ENCODE peak calls at places on chromosomes 11 and 22, in seven cellular contexts. M is transverse colon, J is GM23338, Z is sigmoid colon, I is GM12878, K is stomach, V is SK-N-SH. U is an unnamed sample. For H3K4me1, the result is how much of the 10 kb centered on the place peaks cover.

GRCh38 chr11:115920841-115921480 is 416.7 kb upstream of the CADM1 start:
- DNase-seq in Z (no peak), M (no peak), J (no peak), K (no peak), V (no peak), I (no peak), U (no peak)

GRCh38 chr11:11545285-11546275 is 76.2 kb downstream of the GALNT18 start:
- DNase-seq in K (no peak), Z (no peak), J (peak), I (no peak), V (no peak), M (no peak), U (no peak)

GRCh38 chr11:128603003-128603715 is 15.8 kb upstream of the ETS1 start:
- DNase-seq in J (no peak), M (no peak), K (no peak), I (no peak), V (no peak), Z (no peak), U (no peak)

GRCh38 chr11:121459413-121460041 is 6.8 kb upstream of the SORL1-AS1 start:
- DNase-seq in V (peak), Z (no peak), J (no peak), M (no peak), K (no peak), I (no peak), U (no peak)

GRCh38 chr22:27045103-27045940 is 387.9 kb downstream of the MIAT start:
- DNase-seq in J (peak), K (no peak), M (no peak), V (no peak), I (no peak), Z (no peak), U (no peak)

GRCh38 chr22:31929126-31929928 is 15.0 kb upstream of the YWHAH start:
- DNase-seq in K (no peak), V (peak), Z (no peak), M (no peak), J (no peak), I (no peak), U (no peak)

GRCh38 chr11:17722000-17722643 is 2.8 kb downstream of the MYOD1 start:
- DNase-seq in K (no peak), I (no peak), J (peak), V (peak), M (no peak), Z (no peak), U (no peak)

GRCh38 chr22:25139062-25139461 is 60.6 kb upstream of the CRYBB3 start:
- DNase-seq in V (no peak), I (no peak), K (peak), J (no peak), M (peak), Z (peak), U (no peak)

GRCh38 chr11:9906043-9906791 is 242.3 kb downstream of the SWAP70 start:
- DNase-seq in K (no peak), J (peak), M (no peak), V (no peak), I (no peak), Z (no peak), U (no peak)

GRCh38 chr22:20799449-20799848 is 25.5 kb downstream of the SERPIND1 start:
- DNase-seq in M (no peak), J (no peak), I (no peak), K (no peak), Z (no peak), V (no peak), U (no peak)

GRCh38 chr11:13859986-13860385 is 102.5 kb upstream of the SPON1 start:
- DNase-seq in V (no peak), K (no peak), M (no peak), Z (no peak), J (no peak), I (no peak), U (no peak)

GRCh38 chr11:115458877-115459276 is 45.3 kb downstream of the CADM1 start:
- DNase-seq in M (no peak), Z (no peak), J (no peak), K (no peak), V (no peak), I (no peak), U (no peak)

GRCh38 chr22:45101828-45102227 is 61.9 kb upstream of the NUP50 start:
- DNase-seq in Z (peak), I (no peak), K (peak), V (peak), M (peak), J (peak), U (no peak)

DNA sequence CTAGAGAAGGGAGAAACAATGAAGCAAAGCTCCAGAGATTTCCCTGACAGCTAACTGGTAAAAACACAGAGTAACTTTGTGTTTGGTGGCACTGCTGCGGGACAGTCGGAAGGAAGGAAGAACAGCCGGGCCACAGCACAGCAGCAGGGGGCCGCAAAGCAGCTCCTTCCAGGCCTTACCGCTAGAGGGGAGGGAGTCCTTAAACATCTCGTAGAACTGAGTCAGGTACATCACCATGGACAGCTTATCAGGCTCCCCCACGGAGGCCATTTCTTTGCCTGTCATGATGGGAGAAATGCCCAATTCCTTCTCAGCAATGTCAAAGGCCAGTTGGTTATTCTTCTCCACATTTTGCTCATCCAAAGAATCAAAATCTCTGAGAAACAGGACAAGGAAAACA is 114.6 kb upstream of the BID start:
- DNase-seq in K (no peak), V (no peak), M (no peak), J (peak), I (no peak), Z (no peak), U (no peak)
- TF ChIP-seq CTCF in K (no peak), V (no peak), M (no peak), J (peak), I (no peak), Z (peak), U (no peak)

GRCh38 chr11:8832571-8833260 is 78.3 kb upstream of the AKIP1 start:
- DNase-seq in I (peak), M (no peak), K (peak), J (peak), Z (peak), V (peak), U (peak)
- TF ChIP-seq POLR2AphosphoS5 in I (peak), M (no peak), K (no peak), J (no peak), Z (peak), V (no peak), U (no peak)

GRCh38 chr22:50296658-50297490 is 10.6 kb downstream of the PLXNB2 start:
- DNase-seq in I (no peak), J (no peak), M (no peak), K (no peak), Z (no peak), V (no peak), U (no peak)

GRCh38 chr22:50298266-50298637 is 9.2 kb downstream of the PLXNB2 start:
- DNase-seq in M (no peak), J (no peak), I (no peak), V (no peak), Z (no peak), K (no peak), U (no peak)

GRCh38 chr22:50298937-50299656 is 8.3 kb downstream of the PLXNB2 start:
- DNase-seq in Z (no peak), I (no peak), V (no peak), K (peak), J (peak), M (no peak), U (no peak)

GRCh38 chr22:50299724-50300619 is 7.5 kb downstream of the PLXNB2 start:
- DNase-seq in Z (no peak), I (no peak), M (peak), J (peak), K (peak), V (no peak), U (no peak)

GRCh38 chr22:50297510-50298265 is 9.8 kb downstream of the PLXNB2 start:
- DNase-seq in K (no peak), Z (no peak), I (no peak), V (no peak), M (no peak), J (no peak), U (no peak)
- H3K4me1 ChIP-seq in K (half or more), Z (under half), I (under half), V (under half), M (half or more), J (under half), U (half or more)

GRCh38 chr11:84800755-84801346 is 826.3 kb downstream of the DLG2 start:
- DNase-seq in V (peak), K (no peak), Z (no peak), M (no peak), I (no peak), J (peak), U (no peak)
- TF ChIP-seq CTCF in V (peak), K (no peak), Z (no peak), M (peak), I (no peak), J (peak), U (no peak)

GRCh38 chr22:30249049-30250038 is 2.8 kb upstream of the LIF start:
- DNase-seq in V (no peak), Z (peak), M (no peak), K (no peak), I (no peak), J (no peak), U (no peak)
- TF ChIP-seq POLR2AphosphoS5 in V (no peak), Z (no peak), M (no peak), K (no peak), I (no peak), J (no peak), U (no peak)

GRCh38 chr11:35178862-35179261 is 39.9 kb downstream of the CD44 start:
- DNase-seq in V (no peak), M (no peak), Z (no peak), I (no peak), J (no peak), K (no peak), U (no peak)

GRCh38 chr11:35178067-35178805 is 39.3 kb downstream of the CD44 start:
- DNase-seq in I (no peak), V (no peak), M (no peak), Z (no peak), K (no peak), J (no peak), U (no peak)

GRCh38 chr11:35179466-35180135 is 40.6 kb downstream of the CD44 start:
- DNase-seq in K (no peak), Z (no peak), J (no peak), I (no peak), M (no peak), V (no peak), U (no peak)

GRCh38 chr11:35182317-35182939 is 43.5 kb downstream of the CD44 start:
- DNase-seq in K (no peak), I (peak), Z (no peak), J (no peak), V (no peak), M (no peak), U (no peak)

DNA sequence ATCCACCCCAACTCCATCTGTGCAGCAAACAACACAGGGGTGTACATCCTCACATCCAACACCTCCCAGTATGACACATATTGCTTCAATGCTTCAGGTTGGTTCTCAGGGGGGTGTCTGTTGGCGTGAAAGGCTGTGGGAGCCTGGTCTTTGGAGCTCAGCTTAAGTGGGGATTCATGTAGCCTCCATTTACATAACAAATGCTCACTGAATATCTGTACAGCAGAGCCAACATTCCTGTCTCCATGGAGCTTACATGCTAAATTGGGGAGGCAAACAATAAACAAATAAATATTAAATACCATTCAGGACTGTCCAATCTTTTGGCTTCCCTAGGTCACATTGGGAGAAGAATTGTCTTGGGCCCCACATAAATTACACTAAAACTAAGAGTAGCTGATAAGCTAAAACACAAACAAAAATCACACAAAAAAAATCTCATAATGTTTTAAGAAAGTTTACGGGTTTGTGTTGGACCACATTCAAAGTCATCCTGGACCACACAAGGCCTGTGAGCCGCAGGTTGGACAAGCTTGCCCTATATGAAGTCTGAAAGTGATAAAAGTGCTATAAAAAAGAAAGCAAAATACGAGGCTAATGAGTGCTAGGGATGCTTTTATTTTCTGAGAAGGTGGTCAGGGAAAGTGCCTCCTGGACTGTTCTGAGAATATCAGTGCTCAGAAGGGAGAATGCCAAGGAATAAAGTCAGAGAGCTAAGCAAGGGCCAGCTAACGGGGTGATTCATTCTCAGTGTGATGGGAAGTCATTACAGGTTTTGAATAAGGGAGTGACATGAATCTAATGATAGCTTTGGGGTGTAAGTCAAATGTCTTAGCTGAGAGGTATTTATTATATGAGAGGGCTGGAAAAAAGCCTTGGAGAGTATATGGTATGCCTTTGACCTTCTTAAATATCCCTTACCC is 41.6 kb downstream of the CD44 start:
- DNase-seq in M (no peak), J (peak), K (no peak), Z (no peak), V (no peak), I (no peak), U (no peak)
- H3K4me1 ChIP-seq in M (under half), J (under half), K (under half), Z (under half), V (under half), I (under half), U (half or more)

DNA sequence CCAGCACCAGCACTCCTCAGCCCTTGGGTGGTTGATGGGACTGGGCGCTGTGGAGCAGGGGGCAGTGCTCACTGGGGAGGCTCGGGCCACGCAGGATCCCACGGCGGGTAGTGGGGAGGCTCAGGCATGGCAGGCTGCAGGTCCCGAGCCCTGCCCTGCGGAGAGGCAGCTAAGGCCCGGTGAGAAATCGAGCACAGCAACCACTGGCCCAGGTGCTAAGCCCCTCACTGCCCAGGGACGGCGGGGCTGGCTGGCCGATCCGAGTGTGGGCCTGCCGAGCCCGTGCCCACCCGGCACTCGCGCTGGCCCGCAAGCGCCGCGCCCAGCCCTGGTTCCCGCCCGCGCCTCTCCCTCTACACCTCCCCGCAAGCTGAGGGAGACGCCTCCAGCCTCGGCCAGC is 56.0 kb upstream of the ZNF195 start:
- DNase-seq in M (no peak), V (no peak), K (no peak), J (no peak), Z (no peak), I (no peak), U (no peak)
- TF ChIP-seq CTCF in M (no peak), V (no peak), K (no peak), J (no peak), Z (no peak), I (no peak), U (no peak)

GRCh38 chr11:133347988-133348387 is 184.3 kb downstream of the OPCML start:
- DNase-seq in I (no peak), J (no peak), V (no peak), M (no peak), Z (no peak), K (no peak), U (no peak)

GRCh38 chr11:133339495-133340140 is 192.7 kb downstream of the OPCML start:
- DNase-seq in M (no peak), V (no peak), K (no peak), J (no peak), I (no peak), Z (no peak), U (no peak)

GRCh38 chr11:133338588-133338987 is 193.7 kb downstream of the OPCML start:
- DNase-seq in V (no peak), I (no peak), Z (no peak), J (no peak), M (no peak), K (no peak), U (no peak)

GRCh38 chr11:133342453-133342852 is 189.8 kb downstream of the OPCML start:
- DNase-seq in J (no peak), M (no peak), V (no peak), Z (no peak), I (no peak), K (no peak), U (no peak)

GRCh38 chr11:133343951-133344350 is 188.3 kb downstream of the OPCML start:
- DNase-seq in V (no peak), I (no peak), K (no peak), Z (no peak), M (no peak), J (no peak), U (no peak)
- TF ChIP-seq POLR2AphosphoS5 in V (no peak), I (no peak), K (no peak), Z (no peak), M (no peak), J (no peak), U (no peak)

DNA sequence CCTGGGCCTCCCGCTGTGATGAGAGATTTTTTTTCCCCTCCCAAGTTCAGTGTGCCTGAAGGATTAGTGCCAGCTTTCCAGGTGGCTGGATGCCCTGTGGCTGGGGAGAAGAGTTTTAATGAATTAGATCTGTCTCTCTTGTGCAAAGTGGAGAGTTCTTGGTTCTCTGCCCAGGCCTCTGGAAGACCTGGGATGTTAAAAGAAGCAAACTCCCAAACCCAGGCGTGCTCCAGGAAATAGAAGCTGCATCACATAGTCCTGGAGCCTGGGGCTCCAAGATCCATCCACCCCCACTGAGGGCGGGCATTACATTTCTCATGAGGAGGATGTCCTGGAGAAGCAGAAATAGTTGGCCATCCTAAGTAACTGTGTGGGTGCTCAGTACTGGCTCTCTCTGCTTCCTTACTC is 30.6 kb downstream of the SDHAF2 start:
- DNase-seq in Z (peak), M (no peak), J (no peak), V (no peak), K (no peak), I (no peak), U (no peak)
- H3K4me1 ChIP-seq in Z (under half), M (under half), J (under half), V (under half), K (under half), I (under half), U (under half)

U was measured in suprapubic skin.